ENCODE peak calls at places on chromosomes 16 and 17, in eight cellular contexts. One of them, this sample, is unnamed.
A peak's percentile ranks its signal among the peaks of the same experiment; 100 is the strongest.

GRCh38 chr16:53999123-53999522 is 287.5 kb downstream of the IRX3 start:
- DNase-seq in heart left ventricle: no peak
- DNase-seq in GM12865: no peak
- DNase-seq in NT2/D1: no peak
- DNase-seq in fibroblast of the aortic adventitia: no peak
- DNase-seq in OCI-LY7: no peak
- DNase-seq in mesendoderm: no peak
- DNase-seq in H7: peak; percentile 7
- DNase-seq in this sample: no peak

GRCh38 chr16:80997139-80997798 is 9.4 kb downstream of the CMC2 start:
- DNase-seq in mesendoderm: no peak
- DNase-seq in heart left ventricle: no peak
- DNase-seq in H7: no peak
- DNase-seq in OCI-LY7: peak; percentile 7
- DNase-seq in fibroblast of the aortic adventitia: peak; percentile 67
- DNase-seq in GM12865: peak; percentile 43
- DNase-seq in NT2/D1: no peak
- DNase-seq in this sample: no peak

GRCh38 chr16:8644513-8645140 is 23.1 kb downstream of the METTL22 start:
- DNase-seq in GM12865: no peak
- DNase-seq in NT2/D1: no peak
- DNase-seq in heart left ventricle: peak; percentile 34
- DNase-seq in fibroblast of the aortic adventitia: no peak
- DNase-seq in mesendoderm: no peak
- DNase-seq in OCI-LY7: no peak
- DNase-seq in H7: no peak
- DNase-seq in this sample: no peak

GRCh38 chr16:87391324-87391949 is 699 bp upstream of the MAP1LC3B start:
- DNase-seq in NT2/D1: no peak
- DNase-seq in heart left ventricle: peak; percentile 71
- DNase-seq in fibroblast of the aortic adventitia: peak; percentile 27
- DNase-seq in GM12865: no peak
- DNase-seq in OCI-LY7: peak; percentile 13
- DNase-seq in H7: peak; percentile 81
- DNase-seq in mesendoderm: peak; percentile 75
- DNase-seq in this sample: peak; percentile 81

GRCh38 chr17:80461527-80462166 is 14.8 kb downstream of the NPTX1 start:
- DNase-seq in NT2/D1: no peak
- DNase-seq in GM12865: no peak
- DNase-seq in fibroblast of the aortic adventitia: no peak
- DNase-seq in OCI-LY7: no peak
- DNase-seq in heart left ventricle: no peak
- DNase-seq in mesendoderm: no peak
- DNase-seq in H7: peak; percentile 85
- DNase-seq in this sample: no peak

GRCh38 chr16:988465-989353 is 7.1 kb downstream of the SOX8 start:
- DNase-seq in fibroblast of the aortic adventitia: no peak
- DNase-seq in NT2/D1: no peak
- DNase-seq in heart left ventricle: no peak
- DNase-seq in GM12865: no peak
- DNase-seq in H7: no peak
- DNase-seq in OCI-LY7: no peak
- DNase-seq in mesendoderm: no peak
- DNase-seq in this sample: no peak

GRCh38 chr16:4369006-4369766 is 2.5 kb upstream of the VASN start:
- DNase-seq in H7: no peak
- DNase-seq in heart left ventricle: no peak
- DNase-seq in fibroblast of the aortic adventitia: no peak
- DNase-seq in mesendoderm: no peak
- DNase-seq in NT2/D1: no peak
- DNase-seq in GM12865: no peak
- DNase-seq in OCI-LY7: no peak
- DNase-seq in this sample: peak; percentile 60

GRCh38 chr17:31339906-31340661 is 18.7 kb upstream of the EVI2A start:
- DNase-seq in OCI-LY7: no peak
- DNase-seq in fibroblast of the aortic adventitia: peak; percentile 91
- DNase-seq in H7: no peak
- DNase-seq in mesendoderm: no peak
- DNase-seq in NT2/D1: no peak
- DNase-seq in heart left ventricle: no peak
- DNase-seq in GM12865: no peak
- DNase-seq in this sample: peak; percentile 70

GRCh38 chr17:61735807-61736206 is 127.5 kb downstream of the BRIP1 start:
- DNase-seq in GM12865: no peak
- DNase-seq in heart left ventricle: no peak
- DNase-seq in OCI-LY7: no peak
- DNase-seq in H7: no peak
- DNase-seq in fibroblast of the aortic adventitia: no peak
- DNase-seq in mesendoderm: no peak
- DNase-seq in NT2/D1: no peak
- DNase-seq in this sample: no peak

GRCh38 chr17:79027925-79028491 is 4.0 kb downstream of the C1QTNF1 start:
- DNase-seq in heart left ventricle: no peak
- DNase-seq in mesendoderm: no peak
- DNase-seq in GM12865: no peak
- DNase-seq in NT2/D1: no peak
- DNase-seq in H7: peak; percentile 37
- DNase-seq in OCI-LY7: no peak
- DNase-seq in fibroblast of the aortic adventitia: peak; percentile 65
- DNase-seq in this sample: peak; percentile 55
- H3K4me3 ChIP-seq in heart left ventricle: peak overlapping the region; percentile 84
- H3K4me3 ChIP-seq in mesendoderm: no peak overlapping the region
- H3K4me3 ChIP-seq in GM12865: no peak overlapping the region
- H3K4me3 ChIP-seq in NT2/D1: no peak overlapping the region
- H3K4me3 ChIP-seq in H7: no peak overlapping the region
- H3K4me3 ChIP-seq in OCI-LY7: no peak overlapping the region
- H3K4me3 ChIP-seq in fibroblast of the aortic adventitia: no peak overlapping the region
- H3K4me3 ChIP-seq in this sample: peak overlapping the region; percentile 90

DNA sequence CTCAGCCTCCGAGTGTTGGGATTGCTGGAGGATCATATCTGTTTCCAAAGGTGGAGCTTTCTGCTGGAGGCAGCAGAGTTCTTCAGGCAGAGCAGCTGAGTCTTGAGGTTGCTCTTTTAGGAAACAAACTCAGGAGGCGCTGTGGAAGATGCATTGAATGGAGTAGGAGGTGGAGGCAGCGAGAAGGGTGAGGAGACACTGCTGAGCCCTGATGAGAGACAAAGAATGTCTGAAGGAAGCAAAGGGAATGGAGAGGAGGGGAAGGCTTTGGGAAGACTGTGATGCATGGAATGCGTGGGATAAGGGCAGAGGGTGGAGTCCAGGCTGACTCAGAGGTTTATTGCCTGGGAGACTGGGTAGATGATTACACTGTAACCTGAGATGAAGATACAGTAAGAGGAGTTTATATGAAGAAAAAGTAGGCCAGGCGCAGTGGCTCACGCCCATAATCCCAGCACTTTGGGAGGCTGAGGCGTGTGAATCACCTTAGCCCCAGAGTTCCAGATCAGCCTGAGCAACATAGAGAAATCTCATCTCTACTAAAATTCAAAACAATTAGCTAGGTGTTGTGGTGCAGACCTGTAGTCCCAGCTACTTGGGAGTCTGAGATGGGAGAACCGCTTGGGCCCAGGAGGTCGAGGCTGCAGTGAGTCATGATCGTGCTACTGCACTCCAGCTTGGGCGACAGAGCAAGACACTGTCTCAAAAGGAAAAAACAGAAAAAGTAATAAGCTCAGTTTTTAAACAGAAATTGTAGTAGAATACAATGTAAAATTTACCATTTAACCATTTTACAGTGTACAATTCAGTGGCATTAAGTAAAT is 17.8 kb upstream of the TMEM219 start:
- DNase-seq in GM12865: no peak
- DNase-seq in NT2/D1: peak; percentile 87
- DNase-seq in fibroblast of the aortic adventitia: peak; percentile 98
- DNase-seq in H7: peak; percentile 68
- DNase-seq in OCI-LY7: no peak
- DNase-seq in heart left ventricle: no peak
- DNase-seq in mesendoderm: peak; percentile 99
- DNase-seq in this sample: peak; percentile 95
- H3K4me3 ChIP-seq in GM12865: no peak overlapping the region
- H3K4me3 ChIP-seq in NT2/D1: no peak overlapping the region
- H3K4me3 ChIP-seq in fibroblast of the aortic adventitia: peak overlapping the region; percentile 19
- H3K4me3 ChIP-seq in H7: no peak overlapping the region
- H3K4me3 ChIP-seq in OCI-LY7: no peak overlapping the region
- H3K4me3 ChIP-seq in heart left ventricle: no peak overlapping the region
- H3K4me3 ChIP-seq in mesendoderm: no peak overlapping the region
- H3K4me3 ChIP-seq in this sample: peak overlapping the region; percentile 31

DNA sequence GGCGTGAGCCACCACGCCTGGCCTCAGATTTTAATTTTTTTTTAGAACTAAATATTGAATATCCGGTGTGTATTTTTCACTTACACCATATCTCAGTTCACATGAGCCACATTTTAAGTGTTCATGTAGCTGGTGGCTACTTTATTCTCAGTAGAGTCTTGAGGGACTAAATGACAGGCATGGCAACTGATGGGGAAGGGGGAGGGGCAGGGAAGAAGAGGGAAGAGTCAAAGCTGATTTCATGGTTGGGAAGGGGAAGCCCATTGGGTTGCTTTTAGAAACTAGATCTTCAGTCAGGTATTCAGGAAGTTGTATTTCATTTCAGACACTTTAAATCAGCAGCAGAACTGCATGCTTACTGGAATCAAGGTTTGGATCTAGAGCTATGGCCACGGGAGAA is 2.8 kb upstream of the WIPI1 start:
- DNase-seq in mesendoderm: no peak
- DNase-seq in fibroblast of the aortic adventitia: no peak
- DNase-seq in GM12865: peak; percentile 65
- DNase-seq in NT2/D1: no peak
- DNase-seq in OCI-LY7: no peak
- DNase-seq in heart left ventricle: no peak
- DNase-seq in H7: no peak
- DNase-seq in this sample: no peak
- H3K4me3 ChIP-seq in mesendoderm: no peak overlapping the region
- H3K4me3 ChIP-seq in fibroblast of the aortic adventitia: no peak overlapping the region
- H3K4me3 ChIP-seq in GM12865: peak overlapping the region; percentile 47
- H3K4me3 ChIP-seq in NT2/D1: no peak overlapping the region
- H3K4me3 ChIP-seq in OCI-LY7: peak overlapping the region; percentile 13
- H3K4me3 ChIP-seq in heart left ventricle: no peak overlapping the region
- H3K4me3 ChIP-seq in H7: no peak overlapping the region
- H3K4me3 ChIP-seq in this sample: no peak overlapping the region

DNA sequence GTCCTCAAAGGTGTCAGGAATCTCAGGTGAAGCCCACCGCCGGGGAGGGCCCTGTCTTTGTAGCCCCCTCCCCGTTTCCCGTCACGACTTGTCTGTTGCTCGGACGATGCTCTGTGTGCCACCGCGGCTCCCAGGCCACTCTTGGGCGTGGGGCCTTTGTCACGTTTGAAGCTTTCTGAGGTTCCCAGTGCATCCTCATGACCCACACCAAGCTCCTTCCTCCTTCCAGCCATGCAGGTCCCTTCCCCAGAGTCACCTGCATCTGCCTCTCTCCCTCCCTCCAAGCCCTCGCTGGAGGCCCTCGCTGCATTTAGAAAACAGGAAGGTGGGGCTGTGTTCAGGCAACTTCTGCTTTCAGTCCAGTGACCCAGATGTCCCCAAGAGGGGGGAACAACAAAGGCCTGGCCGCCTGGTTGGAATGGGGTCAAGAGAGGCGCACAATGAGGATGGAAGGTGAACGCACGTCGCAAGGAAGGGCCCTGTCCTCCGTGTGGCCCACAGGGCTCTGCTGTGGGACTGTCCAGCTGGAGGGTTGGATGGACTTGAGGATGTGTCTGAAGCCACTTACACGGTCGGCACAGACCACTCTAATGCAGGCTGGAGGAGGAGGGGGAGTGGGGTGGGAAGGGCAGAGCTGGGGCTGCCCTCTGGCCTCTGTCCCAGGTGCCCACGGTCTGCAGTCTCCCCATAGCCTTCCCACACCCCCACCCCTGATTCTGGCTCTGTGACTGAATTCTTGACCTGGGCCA is 59.8 kb downstream of the OR1D5 start:
- DNase-seq in GM12865: peak; percentile 73
- DNase-seq in NT2/D1: no peak
- DNase-seq in fibroblast of the aortic adventitia: no peak
- DNase-seq in H7: peak; percentile 48
- DNase-seq in OCI-LY7: peak; percentile 93
- DNase-seq in mesendoderm: no peak
- DNase-seq in heart left ventricle: peak; percentile 46
- DNase-seq in this sample: no peak
- H3K4me3 ChIP-seq in GM12865: peak overlapping the region; percentile 18
- H3K4me3 ChIP-seq in NT2/D1: no peak overlapping the region
- H3K4me3 ChIP-seq in fibroblast of the aortic adventitia: peak overlapping the region; percentile 6
- H3K4me3 ChIP-seq in H7: no peak overlapping the region
- H3K4me3 ChIP-seq in OCI-LY7: peak overlapping the region; percentile 60
- H3K4me3 ChIP-seq in mesendoderm: no peak overlapping the region
- H3K4me3 ChIP-seq in heart left ventricle: peak overlapping the region; percentile 21
- H3K4me3 ChIP-seq in this sample: peak overlapping the region; percentile 67

GRCh38 chr16:31471875-31472558 is at the start of gene TGFB1I1:
- DNase-seq in fibroblast of the aortic adventitia: peak; percentile 67
- DNase-seq in GM12865: no peak
- DNase-seq in NT2/D1: no peak
- DNase-seq in heart left ventricle: peak; percentile 86
- DNase-seq in H7: peak; percentile 90
- DNase-seq in OCI-LY7: no peak
- DNase-seq in mesendoderm: peak; percentile 63
- DNase-seq in this sample: peak; percentile 90
- H3K4me3 ChIP-seq in fibroblast of the aortic adventitia: peak within 1 kb of the TSS; percentile 82
- H3K4me3 ChIP-seq in GM12865: no peak within 1 kb of the TSS
- H3K4me3 ChIP-seq in NT2/D1: peak within 1 kb of the TSS; percentile 59
- H3K4me3 ChIP-seq in heart left ventricle: peak within 1 kb of the TSS; percentile 66
- H3K4me3 ChIP-seq in H7: peak within 1 kb of the TSS; percentile 68
- H3K4me3 ChIP-seq in OCI-LY7: no peak within 1 kb of the TSS
- H3K4me3 ChIP-seq in mesendoderm: peak within 1 kb of the TSS; percentile 64
- H3K4me3 ChIP-seq in this sample: peak within 1 kb of the TSS; percentile 87

GRCh38 chr17:17708816-17709215 is 27.6 kb downstream of the RAI1 start:
- DNase-seq in OCI-LY7: no peak
- DNase-seq in mesendoderm: no peak
- DNase-seq in H7: no peak
- DNase-seq in GM12865: no peak
- DNase-seq in heart left ventricle: no peak
- DNase-seq in NT2/D1: no peak
- DNase-seq in fibroblast of the aortic adventitia: no peak
- DNase-seq in this sample: no peak
- H3K4me3 ChIP-seq in OCI-LY7: no peak overlapping the region
- H3K4me3 ChIP-seq in mesendoderm: no peak overlapping the region
- H3K4me3 ChIP-seq in H7: no peak overlapping the region
- H3K4me3 ChIP-seq in GM12865: no peak overlapping the region
- H3K4me3 ChIP-seq in heart left ventricle: no peak overlapping the region
- H3K4me3 ChIP-seq in NT2/D1: no peak overlapping the region
- H3K4me3 ChIP-seq in fibroblast of the aortic adventitia: no peak overlapping the region
- H3K4me3 ChIP-seq in this sample: no peak overlapping the region